ENCODE peak calls at places on chromosomes 1 and 21, in nine cellular contexts. Y, V, J, O, F, S, Z, G and W are unnamed samples. For H3K4me1, the result is how much of the 10 kb centered on the place peaks cover.

GRCh38 chr1:15022069-15022468 is 131.5 kb upstream of the TMEM51 start:
- DNase-seq in O (no peak), G (no peak), F (no peak), V (no peak), Z (no peak), S (no peak), Y (no peak), J (no peak), W (no peak)

GRCh38 chr1:26696191-26696644 is 403 bp downstream of the ARID1A start:
- DNase-seq in Y (no peak), G (no peak), J (no peak), O (no peak), V (peak), F (no peak), Z (no peak), S (peak), W (peak)

GRCh38 chr21:35559128-35559831 is 501.0 kb downstream of the SETD4 start:
- DNase-seq in F (no peak), J (no peak), Y (no peak), O (no peak), Z (no peak), S (peak), V (no peak), G (no peak), W (no peak)

GRCh38 chr1:62722796-62723195 is 34.6 kb upstream of the DOCK7 start:
- DNase-seq in S (no peak), F (no peak), J (no peak), V (no peak), Z (no peak), O (no peak), Y (no peak), G (no peak), W (no peak)

GRCh38 chr1:170487503-170487902 is 44.5 kb upstream of the GORAB start:
- DNase-seq in F (no peak), O (no peak), G (peak), S (no peak), Z (no peak), J (no peak), V (no peak), Y (no peak), W (no peak)

GRCh38 chr1:67646145-67647035 is 38.6 kb upstream of the GADD45A start:
- DNase-seq in F (peak), Y (peak), J (no peak), V (peak), G (no peak), S (no peak), Z (no peak), O (no peak), W (no peak)

GRCh38 chr1:228213917-228214808 is 6.3 kb downstream of the OBSCN start:
- DNase-seq in F (no peak), J (no peak), S (no peak), Y (no peak), Z (no peak), V (no peak), G (no peak), O (no peak), W (no peak)

GRCh38 chr1:67684526-67685066 is 405 bp upstream of the GADD45A start:
- DNase-seq in G (no peak), J (no peak), V (no peak), F (no peak), Y (no peak), O (no peak), Z (no peak), S (no peak), W (no peak)

GRCh38 chr1:19327301-19327700 is 15.2 kb downstream of the SLC66A1 start:
- DNase-seq in J (no peak), Z (no peak), Y (no peak), S (no peak), G (no peak), V (no peak), O (no peak), F (no peak), W (no peak)

GRCh38 chr1:152034654-152035405 is 2.0 kb downstream of the S100A11 start:
- DNase-seq in F (peak), G (peak), V (peak), O (peak), Y (peak), Z (peak), J (peak), S (peak), W (no peak)

GRCh38 chr1:24903560-24903954 is 26.5 kb downstream of the RUNX3 start:
- DNase-seq in F (no peak), G (no peak), V (no peak), Z (no peak), Y (no peak), J (no peak), S (no peak), O (no peak), W (peak)

DNA sequence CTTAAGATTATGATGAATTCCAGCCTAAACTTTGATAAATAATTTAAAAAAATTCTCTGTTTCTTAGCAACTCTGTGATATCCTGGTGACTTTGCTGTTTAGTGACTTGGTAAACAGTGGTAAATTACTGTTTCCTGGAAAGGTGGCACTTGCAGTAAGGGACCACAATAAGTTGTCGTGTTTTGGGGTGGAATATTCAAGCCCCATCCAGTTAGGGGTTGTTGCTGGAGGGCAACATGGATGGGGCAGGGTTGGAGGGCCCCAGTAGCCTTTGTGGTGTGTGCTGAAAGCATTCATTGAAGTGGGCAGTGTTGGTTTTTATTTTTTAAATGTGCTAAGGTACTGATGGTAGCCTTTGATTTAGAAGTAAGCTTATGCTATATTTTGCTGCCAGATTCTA is 30.3 kb downstream of the PRDM2 start:
- DNase-seq in V (no peak), Z (no peak), Y (no peak), F (no peak), J (no peak), O (no peak), G (no peak), S (no peak), W (no peak)
- H3K4me3 ChIP-seq in V (no peak), Z (no peak), Y (no peak), F (no peak), J (peak), O (no peak), G (no peak), S (peak), W (no peak)

DNA sequence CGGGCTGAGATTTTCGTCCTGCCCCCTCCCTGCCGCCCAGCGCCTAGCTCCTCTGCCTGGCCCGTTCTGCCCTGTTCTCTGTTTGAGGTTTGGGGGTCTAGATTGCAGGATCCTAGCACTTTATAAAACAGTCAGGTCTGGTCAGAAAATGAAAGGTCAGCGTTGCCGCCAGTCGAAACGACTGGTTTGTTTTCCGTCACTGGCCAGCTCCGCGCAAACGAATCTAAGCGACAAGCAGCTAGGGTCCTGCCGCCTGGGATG is 4.4 kb downstream of the GFI1 start:
- DNase-seq in G (no peak), Z (no peak), O (no peak), Y (no peak), V (no peak), J (no peak), F (no peak), S (no peak), W (peak)
- H3K4me1 ChIP-seq in G (under half), Z (under half), O (under half), Y (half or more), V (under half), J (half or more), F (under half), S (under half), W (half or more)

DNA sequence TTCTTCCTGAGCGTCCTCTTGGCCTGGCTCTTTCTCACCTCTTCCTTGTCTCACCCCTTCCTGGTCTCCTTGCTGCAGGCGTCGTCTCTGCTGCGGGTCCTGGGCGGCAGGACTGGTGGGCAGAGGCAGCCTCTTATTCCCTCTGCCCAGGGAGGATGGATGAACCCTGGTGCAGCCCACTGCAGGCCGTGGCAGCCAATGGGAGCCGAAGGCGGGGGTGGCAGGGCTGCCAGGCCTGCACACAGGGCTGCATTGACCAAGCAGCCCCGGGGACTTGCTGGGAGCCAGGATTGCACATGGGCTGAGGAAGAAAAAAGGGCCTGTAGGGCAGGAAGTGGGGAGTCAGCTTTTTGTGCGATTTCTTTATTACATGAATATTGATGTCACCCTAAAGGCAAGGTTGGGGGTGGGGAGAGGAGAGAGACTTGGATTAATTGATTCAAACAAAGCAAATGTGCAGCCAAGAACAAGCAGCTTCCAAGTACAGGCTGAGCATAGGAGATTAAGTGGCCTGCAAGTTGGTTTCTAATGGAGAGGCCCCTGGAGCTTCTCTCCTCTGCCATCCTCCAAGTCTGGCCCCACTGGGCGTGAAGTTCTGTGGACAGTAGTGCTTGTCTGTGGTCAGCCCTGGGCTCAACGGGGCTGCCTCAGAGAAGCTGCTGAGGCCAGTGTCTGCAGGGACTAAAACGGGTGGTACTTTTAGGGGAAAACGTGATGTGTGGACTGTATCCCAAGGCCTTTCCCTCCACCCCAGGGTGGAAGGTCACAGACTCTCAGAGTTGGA is at the start of gene S100B:
- DNase-seq in V (no peak), O (no peak), Z (no peak), S (no peak), G (no peak), F (no peak), J (no peak), Y (no peak), W (no peak)
- H3K4me3 ChIP-seq in V (no peak), O (no peak), Z (no peak), S (no peak), G (no peak), F (no peak), J (no peak), Y (no peak), W (no peak)

GRCh38 chr1:216535059-216535458 is 111.8 kb upstream of the USH2A start:
- DNase-seq in G (no peak), Z (no peak), F (no peak), O (no peak), S (no peak), V (no peak), Y (no peak), J (no peak), W (no peak)
- H3K4me1 ChIP-seq in G (under half), Z (under half), F (under half), O (under half), S (under half), V (under half), Y (under half), J (under half), W (under half)